ENCODE peak calls at places on chromosomes 16 and 17, in nine cellular contexts. One of them, this sample, is unnamed.

GRCh38 chr17:74037320-74037719 is 166.2 kb upstream of the RPL38 start:
- DNase-seq in thoracic aorta: no peak
- DNase-seq in brain microvascular endothelial cell: peak
- DNase-seq in endothelial cell of umbilical vein: no peak
- DNase-seq in endodermal cell: peak
- DNase-seq in AG04450: no peak
- DNase-seq in adrenal gland: no peak
- DNase-seq in body of pancreas: no peak
- DNase-seq in lower lobe of right lung: no peak
- DNase-seq in this sample: peak

GRCh38 chr16:89843409-89844350 is 15.4 kb downstream of the SPIRE2 start:
- DNase-seq in thoracic aorta: no peak
- DNase-seq in brain microvascular endothelial cell: no peak
- DNase-seq in endothelial cell of umbilical vein: no peak
- DNase-seq in endodermal cell: no peak
- DNase-seq in AG04450: no peak
- DNase-seq in adrenal gland: no peak
- DNase-seq in body of pancreas: no peak
- DNase-seq in lower lobe of right lung: no peak
- DNase-seq in this sample: no peak

GRCh38 chr17:67469208-67469980 is 92.3 kb downstream of the PITPNC1 start:
- DNase-seq in thoracic aorta: no peak
- DNase-seq in brain microvascular endothelial cell: peak
- DNase-seq in endothelial cell of umbilical vein: no peak
- DNase-seq in endodermal cell: peak
- DNase-seq in AG04450: no peak
- DNase-seq in adrenal gland: no peak
- DNase-seq in body of pancreas: no peak
- DNase-seq in lower lobe of right lung: peak
- DNase-seq in this sample: no peak

GRCh38 chr17:68482576-68483001 is 25.3 kb upstream of the WIPI1 start:
- DNase-seq in thoracic aorta: no peak
- DNase-seq in brain microvascular endothelial cell: no peak
- DNase-seq in endothelial cell of umbilical vein: no peak
- DNase-seq in endodermal cell: no peak
- DNase-seq in AG04450: no peak
- DNase-seq in adrenal gland: no peak
- DNase-seq in body of pancreas: no peak
- DNase-seq in lower lobe of right lung: no peak
- DNase-seq in this sample: no peak

GRCh38 chr17:78343099-78343432 is 16.8 kb downstream of the SOCS3 start:
- DNase-seq in thoracic aorta: peak
- DNase-seq in brain microvascular endothelial cell: peak
- DNase-seq in endothelial cell of umbilical vein: peak
- DNase-seq in endodermal cell: peak
- DNase-seq in AG04450: no peak
- DNase-seq in adrenal gland: peak
- DNase-seq in body of pancreas: peak
- DNase-seq in lower lobe of right lung: peak
- DNase-seq in this sample: no peak

GRCh38 chr16:51881731-51882130 is 665.2 kb downstream of the TOX3 start:
- DNase-seq in thoracic aorta: no peak
- DNase-seq in brain microvascular endothelial cell: peak
- DNase-seq in endothelial cell of umbilical vein: no peak
- DNase-seq in endodermal cell: no peak
- DNase-seq in AG04450: no peak
- DNase-seq in adrenal gland: no peak
- DNase-seq in body of pancreas: no peak
- DNase-seq in lower lobe of right lung: no peak
- DNase-seq in this sample: no peak

GRCh38 chr17:65297384-65297783 is 160.2 kb downstream of the RGS9 start:
- DNase-seq in thoracic aorta: no peak
- DNase-seq in brain microvascular endothelial cell: peak
- DNase-seq in endothelial cell of umbilical vein: no peak
- DNase-seq in endodermal cell: no peak
- DNase-seq in AG04450: no peak
- DNase-seq in adrenal gland: no peak
- DNase-seq in body of pancreas: no peak
- DNase-seq in lower lobe of right lung: no peak
- DNase-seq in this sample: no peak

GRCh38 chr17:64420143-64420670 is 28.7 kb upstream of the MILR1 start:
- DNase-seq in thoracic aorta: no peak
- DNase-seq in brain microvascular endothelial cell: peak
- DNase-seq in endothelial cell of umbilical vein: peak
- DNase-seq in endodermal cell: peak
- DNase-seq in AG04450: peak
- DNase-seq in adrenal gland: no peak
- DNase-seq in body of pancreas: peak
- DNase-seq in lower lobe of right lung: no peak
- DNase-seq in this sample: peak

DNA sequence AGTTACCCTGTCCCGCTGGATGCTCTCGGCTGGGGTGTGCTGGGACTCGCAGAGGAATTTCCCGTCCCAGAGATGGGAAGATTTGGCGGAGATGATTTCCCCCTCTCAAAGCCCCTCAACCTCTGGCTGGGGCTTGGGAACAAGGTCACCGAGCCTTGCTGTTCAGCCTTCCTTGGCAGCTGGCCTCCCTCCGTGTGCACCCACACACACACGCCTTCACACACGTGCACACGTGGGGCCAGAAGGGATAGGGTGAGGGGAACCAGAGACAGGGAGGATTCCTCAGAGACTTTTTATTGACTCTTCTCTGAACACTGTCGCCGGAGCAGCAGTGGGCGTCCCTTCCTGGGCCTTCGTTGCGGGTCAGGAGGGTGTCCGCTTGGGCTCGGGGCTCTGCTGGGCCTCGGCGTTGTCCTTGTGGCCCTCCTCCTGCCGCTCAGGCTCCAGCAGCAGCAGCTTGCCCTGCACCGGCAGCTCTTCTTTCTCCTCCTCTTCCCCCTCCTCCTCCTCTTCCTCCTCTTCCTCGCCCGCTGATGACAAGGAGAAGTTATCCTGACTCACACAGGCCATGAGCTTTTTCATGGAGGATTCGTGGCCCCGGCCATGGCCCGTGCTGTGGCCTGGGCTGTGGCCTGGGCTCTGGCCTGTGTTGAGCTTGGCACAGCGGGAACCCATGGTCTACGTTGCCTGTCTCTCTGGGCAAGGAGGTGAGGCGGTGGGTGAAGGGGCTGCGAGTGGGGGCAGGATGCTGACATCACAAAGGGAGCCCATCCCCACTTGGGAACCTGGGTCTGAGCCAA is at the start of gene PRM3:
- DNase-seq in thoracic aorta: no peak
- DNase-seq in brain microvascular endothelial cell: no peak
- DNase-seq in endothelial cell of umbilical vein: no peak
- DNase-seq in endodermal cell: no peak
- DNase-seq in AG04450: no peak
- DNase-seq in adrenal gland: no peak
- DNase-seq in body of pancreas: no peak
- DNase-seq in lower lobe of right lung: no peak
- DNase-seq in this sample: no peak
- H3K27ac ChIP-seq in thoracic aorta: no peak
- H3K27ac ChIP-seq in brain microvascular endothelial cell: no peak
- H3K27ac ChIP-seq in endothelial cell of umbilical vein: no peak
- H3K27ac ChIP-seq in endodermal cell: peak
- H3K27ac ChIP-seq in AG04450: no peak
- H3K27ac ChIP-seq in adrenal gland: no peak
- H3K27ac ChIP-seq in body of pancreas: no peak
- H3K27ac ChIP-seq in lower lobe of right lung: no peak
- H3K27ac ChIP-seq in this sample: no peak

GRCh38 chr17:18954321-18954720 is 2.4 kb downstream of the SLC5A10 start:
- DNase-seq in thoracic aorta: no peak
- DNase-seq in brain microvascular endothelial cell: no peak
- DNase-seq in endothelial cell of umbilical vein: no peak
- DNase-seq in endodermal cell: peak
- DNase-seq in AG04450: no peak
- DNase-seq in adrenal gland: no peak
- DNase-seq in body of pancreas: no peak
- DNase-seq in lower lobe of right lung: no peak
- DNase-seq in this sample: no peak

GRCh38 chr17:18953231-18953728 is 1.3 kb downstream of the SLC5A10 start:
- DNase-seq in thoracic aorta: no peak
- DNase-seq in brain microvascular endothelial cell: no peak
- DNase-seq in endothelial cell of umbilical vein: no peak
- DNase-seq in endodermal cell: no peak
- DNase-seq in AG04450: no peak
- DNase-seq in adrenal gland: no peak
- DNase-seq in body of pancreas: no peak
- DNase-seq in lower lobe of right lung: no peak
- DNase-seq in this sample: no peak

GRCh38 chr17:18950944-18951905 is 740 bp upstream of the SLC5A10 start:
- DNase-seq in thoracic aorta: no peak
- DNase-seq in brain microvascular endothelial cell: no peak
- DNase-seq in endothelial cell of umbilical vein: no peak
- DNase-seq in endodermal cell: peak
- DNase-seq in AG04450: no peak
- DNase-seq in adrenal gland: no peak
- DNase-seq in body of pancreas: peak
- DNase-seq in lower lobe of right lung: no peak
- DNase-seq in this sample: no peak

GRCh38 chr17:18949566-18949965 is 2.4 kb upstream of the SLC5A10 start:
- DNase-seq in thoracic aorta: no peak
- DNase-seq in brain microvascular endothelial cell: no peak
- DNase-seq in endothelial cell of umbilical vein: no peak
- DNase-seq in endodermal cell: no peak
- DNase-seq in AG04450: no peak
- DNase-seq in adrenal gland: no peak
- DNase-seq in body of pancreas: no peak
- DNase-seq in lower lobe of right lung: no peak
- DNase-seq in this sample: no peak

GRCh38 chr17:18951941-18952842 is at the start of gene SLC5A10:
- DNase-seq in thoracic aorta: no peak
- DNase-seq in brain microvascular endothelial cell: no peak
- DNase-seq in endothelial cell of umbilical vein: no peak
- DNase-seq in endodermal cell: peak
- DNase-seq in AG04450: no peak
- DNase-seq in adrenal gland: no peak
- DNase-seq in body of pancreas: no peak
- DNase-seq in lower lobe of right lung: no peak
- DNase-seq in this sample: peak
- TF ChIP-seq CTCF in thoracic aorta: no peak
- TF ChIP-seq CTCF in brain microvascular endothelial cell: peak
- TF ChIP-seq CTCF in endothelial cell of umbilical vein: peak
- TF ChIP-seq CTCF in endodermal cell: peak
- TF ChIP-seq CTCF in AG04450: peak
- TF ChIP-seq CTCF in adrenal gland: no peak
- TF ChIP-seq CTCF in body of pancreas: no peak
- TF ChIP-seq CTCF in lower lobe of right lung: no peak
- TF ChIP-seq CTCF in this sample: peak

GRCh38 chr17:17391575-17392370 is 85.0 kb upstream of the MED9 start:
- DNase-seq in thoracic aorta: no peak
- DNase-seq in brain microvascular endothelial cell: no peak
- DNase-seq in endothelial cell of umbilical vein: no peak
- DNase-seq in endodermal cell: peak
- DNase-seq in AG04450: no peak
- DNase-seq in adrenal gland: no peak
- DNase-seq in body of pancreas: no peak
- DNase-seq in lower lobe of right lung: no peak
- DNase-seq in this sample: no peak
- H3K27ac ChIP-seq in thoracic aorta: no peak
- H3K27ac ChIP-seq in brain microvascular endothelial cell: no peak
- H3K27ac ChIP-seq in endothelial cell of umbilical vein: no peak
- H3K27ac ChIP-seq in endodermal cell: no peak
- H3K27ac ChIP-seq in AG04450: no peak
- H3K27ac ChIP-seq in adrenal gland: no peak
- H3K27ac ChIP-seq in body of pancreas: no peak
- H3K27ac ChIP-seq in lower lobe of right lung: no peak
- H3K27ac ChIP-seq in this sample: no peak

GRCh38 chr16:75477680-75478473 is 13.4 kb upstream of the TMEM170A start:
- DNase-seq in thoracic aorta: no peak
- DNase-seq in brain microvascular endothelial cell: no peak
- DNase-seq in endothelial cell of umbilical vein: no peak
- DNase-seq in endodermal cell: no peak
- DNase-seq in AG04450: no peak
- DNase-seq in adrenal gland: no peak
- DNase-seq in body of pancreas: no peak
- DNase-seq in lower lobe of right lung: no peak
- DNase-seq in this sample: no peak

GRCh38 chr16:75471723-75472634 is 7.5 kb upstream of the TMEM170A start:
- DNase-seq in thoracic aorta: no peak
- DNase-seq in brain microvascular endothelial cell: peak
- DNase-seq in endothelial cell of umbilical vein: peak
- DNase-seq in endodermal cell: peak
- DNase-seq in AG04450: peak
- DNase-seq in adrenal gland: peak
- DNase-seq in body of pancreas: peak
- DNase-seq in lower lobe of right lung: no peak
- DNase-seq in this sample: peak

GRCh38 chr16:75475420-75475847 is 10.9 kb upstream of the TMEM170A start:
- DNase-seq in thoracic aorta: no peak
- DNase-seq in brain microvascular endothelial cell: no peak
- DNase-seq in endothelial cell of umbilical vein: no peak
- DNase-seq in endodermal cell: no peak
- DNase-seq in AG04450: no peak
- DNase-seq in adrenal gland: no peak
- DNase-seq in body of pancreas: no peak
- DNase-seq in lower lobe of right lung: no peak
- DNase-seq in this sample: no peak

GRCh38 chr16:75476817-75477216 is 12.3 kb upstream of the TMEM170A start:
- DNase-seq in thoracic aorta: no peak
- DNase-seq in brain microvascular endothelial cell: no peak
- DNase-seq in endothelial cell of umbilical vein: no peak
- DNase-seq in endodermal cell: no peak
- DNase-seq in AG04450: no peak
- DNase-seq in adrenal gland: no peak
- DNase-seq in body of pancreas: no peak
- DNase-seq in lower lobe of right lung: no peak
- DNase-seq in this sample: no peak

DNA sequence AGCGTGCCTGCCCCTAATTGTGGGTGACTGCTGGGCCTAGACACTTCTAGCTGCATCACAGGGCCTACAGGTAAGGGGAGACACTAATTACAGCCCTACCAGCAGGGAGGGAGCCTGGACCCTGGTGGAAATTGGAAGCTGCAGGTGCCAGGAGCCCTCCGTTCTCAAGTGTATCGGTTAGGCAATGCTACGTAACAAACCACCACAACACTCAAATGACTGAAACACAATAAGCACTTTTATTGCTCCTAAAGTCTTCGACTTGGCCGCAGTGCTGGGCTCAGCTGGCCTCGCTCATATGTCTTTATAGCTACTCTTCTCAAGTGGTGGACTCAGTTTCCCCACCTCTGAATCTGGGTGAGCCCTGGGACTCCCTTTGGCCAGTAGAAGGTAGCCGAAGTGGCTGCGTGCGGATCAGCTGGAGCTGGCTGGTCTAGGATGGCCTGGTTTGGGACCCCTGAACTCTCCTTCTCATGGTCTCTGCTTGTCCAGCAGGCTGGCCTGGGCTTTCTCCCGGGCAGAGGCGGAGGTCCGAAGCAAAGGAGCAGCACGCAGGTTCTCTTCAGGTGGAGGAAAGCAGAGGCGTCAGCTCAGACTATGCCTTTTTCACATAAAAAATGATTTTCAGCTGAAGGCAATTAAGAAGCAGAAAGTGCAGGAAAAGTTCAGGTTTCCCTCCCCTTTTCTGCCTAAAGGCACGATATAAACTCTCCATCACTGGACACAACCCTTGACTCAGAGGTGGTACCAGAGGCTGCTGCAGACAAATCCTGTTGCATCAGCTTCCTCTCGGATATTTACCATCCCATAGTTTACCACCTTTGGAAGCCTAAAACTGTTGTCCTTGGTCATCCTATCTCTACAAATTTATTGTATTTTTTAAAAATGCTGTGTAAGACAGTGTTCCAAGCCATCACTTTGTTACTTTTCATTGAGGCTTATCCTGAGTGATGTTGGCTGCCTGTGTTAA is 8.7 kb upstream of the TMEM170A start:
- DNase-seq in thoracic aorta: no peak
- DNase-seq in brain microvascular endothelial cell: no peak
- DNase-seq in endothelial cell of umbilical vein: no peak
- DNase-seq in endodermal cell: no peak
- DNase-seq in AG04450: no peak
- DNase-seq in adrenal gland: no peak
- DNase-seq in body of pancreas: no peak
- DNase-seq in lower lobe of right lung: no peak
- DNase-seq in this sample: no peak
- TF ChIP-seq CTCF in thoracic aorta: no peak
- TF ChIP-seq CTCF in brain microvascular endothelial cell: no peak
- TF ChIP-seq CTCF in endothelial cell of umbilical vein: no peak
- TF ChIP-seq CTCF in endodermal cell: no peak
- TF ChIP-seq CTCF in AG04450: no peak
- TF ChIP-seq CTCF in adrenal gland: no peak
- TF ChIP-seq CTCF in body of pancreas: no peak
- TF ChIP-seq CTCF in lower lobe of right lung: no peak
- TF ChIP-seq CTCF in this sample: no peak